ENCODE peak calls at places on chromosomes 1 and 21, in four cellular contexts. One of them, this sample, is unnamed.

GRCh38 chr1:228865613-228866320 is 130.5 kb downstream of the RHOU start:
- DNase-seq in K562: no peak
- DNase-seq in Panc1: no peak
- DNase-seq in HepG2: no peak
- DNase-seq in this sample: no peak

GRCh38 chr1:35031103-35031452 is 667 bp downstream of the ZMYM6 start:
- DNase-seq in K562: peak
- DNase-seq in Panc1: peak
- DNase-seq in HepG2: peak
- DNase-seq in this sample: no peak

GRCh38 chr1:241641748-241642592 is 1.8 kb upstream of the CHML start:
- DNase-seq in K562: no peak
- DNase-seq in Panc1: no peak
- DNase-seq in HepG2: peak
- DNase-seq in this sample: no peak

GRCh38 chr1:26358411-26359384 is 4.8 kb upstream of the CRYBG2 start:
- DNase-seq in K562: no peak
- DNase-seq in Panc1: no peak
- DNase-seq in HepG2: peak
- DNase-seq in this sample: peak

GRCh38 chr1:18532390-18533170 is 51.9 kb downstream of the KLHDC7A start:
- DNase-seq in K562: no peak
- DNase-seq in Panc1: no peak
- DNase-seq in HepG2: no peak
- DNase-seq in this sample: no peak

GRCh38 chr21:33402011-33402979 is 918 bp upstream of the IFNGR2 start:
- DNase-seq in K562: peak
- DNase-seq in Panc1: no peak
- DNase-seq in HepG2: no peak
- DNase-seq in this sample: no peak

GRCh38 chr1:161843156-161843555 is 77.0 kb downstream of the ATF6 start:
- DNase-seq in K562: no peak
- DNase-seq in Panc1: no peak
- DNase-seq in HepG2: no peak
- DNase-seq in this sample: no peak

GRCh38 chr1:178243119-178243518 is 149.2 kb downstream of the RASAL2 start:
- DNase-seq in K562: no peak
- DNase-seq in Panc1: no peak
- DNase-seq in HepG2: no peak
- DNase-seq in this sample: no peak

GRCh38 chr1:56452027-56453011 is 127.0 kb downstream of the PLPP3 start:
- DNase-seq in K562: no peak
- DNase-seq in Panc1: no peak
- DNase-seq in HepG2: no peak
- DNase-seq in this sample: no peak

GRCh38 chr1:163006051-163006834 is 62.9 kb upstream of the RGS4 start:
- DNase-seq in K562: no peak
- DNase-seq in Panc1: no peak
- DNase-seq in HepG2: no peak
- DNase-seq in this sample: no peak

GRCh38 chr1:117606608-117607261 is 887 bp downstream of the TENT5C start:
- DNase-seq in K562: peak
- DNase-seq in Panc1: no peak
- DNase-seq in HepG2: no peak
- DNase-seq in this sample: no peak

GRCh38 chr1:119372493-119373086 is 4.0 kb downstream of the HAO2 start:
- DNase-seq in K562: peak
- DNase-seq in Panc1: no peak
- DNase-seq in HepG2: peak
- DNase-seq in this sample: peak

GRCh38 chr1:40036574-40036973 is 4.0 kb upstream of the CAP1 start:
- DNase-seq in K562: peak
- DNase-seq in Panc1: no peak
- DNase-seq in HepG2: no peak
- DNase-seq in this sample: no peak

GRCh38 chr1:59757185-59757747 is 57.5 kb upstream of the HOOK1 start:
- DNase-seq in K562: no peak
- DNase-seq in Panc1: no peak
- DNase-seq in HepG2: no peak
- DNase-seq in this sample: no peak

GRCh38 chr1:34057347-34057746 is 107.7 kb downstream of the CSMD2 start:
- DNase-seq in K562: no peak
- DNase-seq in Panc1: no peak
- DNase-seq in HepG2: no peak
- DNase-seq in this sample: no peak

GRCh38 chr1:104906141-104906540 is 1156.4 kb downstream of the AMY1C start:
- DNase-seq in K562: no peak
- DNase-seq in Panc1: no peak
- DNase-seq in HepG2: no peak
- DNase-seq in this sample: no peak

GRCh38 chr1:5750186-5751170 is 241.7 kb downstream of the NPHP4 start:
- DNase-seq in K562: no peak
- DNase-seq in Panc1: no peak
- DNase-seq in HepG2: no peak
- DNase-seq in this sample: no peak

GRCh38 chr21:43269461-43269860 is 100.7 kb downstream of the CRYAA start:
- DNase-seq in K562: peak
- DNase-seq in Panc1: no peak
- DNase-seq in HepG2: no peak
- DNase-seq in this sample: no peak

GRCh38 chr1:17117451-17118265 is 1.6 kb downstream of the PADI2 start:
- DNase-seq in K562: no peak
- DNase-seq in Panc1: no peak
- DNase-seq in HepG2: no peak
- DNase-seq in this sample: no peak

GRCh38 chr1:94884101-94884875 is 42.6 kb downstream of the CNN3 start:
- DNase-seq in K562: no peak
- DNase-seq in Panc1: no peak
- DNase-seq in HepG2: peak
- DNase-seq in this sample: no peak

GRCh38 chr1:51926171-51926812 is 47.8 kb upstream of the NRDC start:
- DNase-seq in K562: peak
- DNase-seq in Panc1: peak
- DNase-seq in HepG2: no peak
- DNase-seq in this sample: no peak

GRCh38 chr1:228396770-228397453 is 9.7 kb downstream of the TRIM11 start:
- DNase-seq in K562: no peak
- DNase-seq in Panc1: no peak
- DNase-seq in HepG2: no peak
- DNase-seq in this sample: no peak

GRCh38 chr1:19372602-19373001 is 60.5 kb downstream of the SLC66A1 start:
- DNase-seq in K562: no peak
- DNase-seq in Panc1: no peak
- DNase-seq in HepG2: no peak
- DNase-seq in this sample: no peak

GRCh38 chr1:40299366-40300248 is 17.5 kb downstream of the COL9A2 start:
- DNase-seq in K562: no peak
- DNase-seq in Panc1: no peak
- DNase-seq in HepG2: no peak
- DNase-seq in this sample: no peak

GRCh38 chr21:37849703-37850102 is 66.6 kb downstream of the KCNJ6 start:
- DNase-seq in K562: no peak
- DNase-seq in Panc1: no peak
- DNase-seq in HepG2: no peak
- DNase-seq in this sample: no peak

GRCh38 chr1:200561856-200562214 is 58.7 kb downstream of the KIF14 start:
- DNase-seq in K562: no peak
- DNase-seq in Panc1: no peak
- DNase-seq in HepG2: no peak
- DNase-seq in this sample: no peak

GRCh38 chr1:206662396-206663092 is 22.2 kb upstream of the MAPKAPK2 start:
- DNase-seq in K562: peak
- DNase-seq in Panc1: no peak
- DNase-seq in HepG2: no peak
- DNase-seq in this sample: no peak

GRCh38 chr1:220528049-220528678 is at the start of gene MARK1:
- DNase-seq in K562: no peak
- DNase-seq in Panc1: no peak
- DNase-seq in HepG2: no peak
- DNase-seq in this sample: no peak

GRCh38 chr21:46077674-46078101 is 20.2 kb upstream of the COL6A2 start:
- DNase-seq in K562: no peak
- DNase-seq in Panc1: no peak
- DNase-seq in HepG2: no peak
- DNase-seq in this sample: no peak

GRCh38 chr1:169509354-169509753 is 23.6 kb upstream of the SLC19A2 start:
- DNase-seq in K562: no peak
- DNase-seq in Panc1: no peak
- DNase-seq in HepG2: peak
- DNase-seq in this sample: no peak

GRCh38 chr1:109984190-109984455 is 442 bp upstream of the AHCYL1 start:
- DNase-seq in K562: no peak
- DNase-seq in Panc1: no peak
- DNase-seq in HepG2: no peak
- DNase-seq in this sample: no peak

GRCh38 chr1:171397851-171398469 is 84.0 kb downstream of the FMO4 start:
- DNase-seq in K562: no peak
- DNase-seq in Panc1: no peak
- DNase-seq in HepG2: no peak
- DNase-seq in this sample: no peak

GRCh38 chr1:203041351-203041932 is 15.2 kb downstream of the PPFIA4 start:
- DNase-seq in K562: no peak
- DNase-seq in Panc1: no peak
- DNase-seq in HepG2: no peak
- DNase-seq in this sample: no peak

GRCh38 chr1:17187065-17187464 is 17.9 kb upstream of the PADI1 start:
- DNase-seq in K562: no peak
- DNase-seq in Panc1: no peak
- DNase-seq in HepG2: no peak
- DNase-seq in this sample: no peak

GRCh38 chr1:205048382-205048781 is 5.4 kb downstream of the CNTN2 start:
- DNase-seq in K562: no peak
- DNase-seq in Panc1: no peak
- DNase-seq in HepG2: no peak
- DNase-seq in this sample: no peak

GRCh38 chr1:58209578-58209977 is 336.9 kb downstream of the OMA1 start:
- DNase-seq in K562: no peak
- DNase-seq in Panc1: no peak
- DNase-seq in HepG2: no peak
- DNase-seq in this sample: no peak

GRCh38 chr1:58201492-58202106 is 344.9 kb downstream of the OMA1 start:
- DNase-seq in K562: no peak
- DNase-seq in Panc1: no peak
- DNase-seq in HepG2: no peak
- DNase-seq in this sample: no peak

GRCh38 chr1:58206749-58207148 is 339.8 kb downstream of the OMA1 start:
- DNase-seq in K562: no peak
- DNase-seq in Panc1: no peak
- DNase-seq in HepG2: no peak
- DNase-seq in this sample: no peak

GRCh38 chr1:58200437-58200836 is 346.1 kb downstream of the OMA1 start:
- DNase-seq in K562: no peak
- DNase-seq in Panc1: no peak
- DNase-seq in HepG2: no peak
- DNase-seq in this sample: no peak

DNA sequence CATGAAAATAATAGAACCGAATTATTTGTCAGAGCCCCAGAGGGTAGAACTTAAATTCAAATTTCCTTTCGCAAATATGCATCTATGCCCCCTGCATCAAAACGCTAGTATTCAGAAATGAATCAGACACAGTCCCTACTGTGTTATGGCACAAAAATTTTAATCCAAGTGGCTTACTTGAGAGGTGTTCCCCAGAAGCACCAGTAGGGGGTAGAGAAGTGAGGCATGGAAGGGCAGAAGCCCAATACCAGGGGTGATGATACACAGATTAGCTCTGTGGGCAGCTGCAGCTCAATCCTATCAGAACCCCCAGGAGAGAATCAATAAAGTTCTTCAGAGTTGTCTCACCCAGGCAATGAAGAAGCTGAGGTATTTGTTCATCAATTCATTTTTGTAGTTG is 342.2 kb downstream of the OMA1 start:
- DNase-seq in K562: peak
- DNase-seq in Panc1: no peak
- DNase-seq in HepG2: no peak
- DNase-seq in this sample: no peak
- TF ChIP-seq TCF7L2 in K562: no peak
- TF ChIP-seq TCF7L2 in Panc1: no peak
- TF ChIP-seq TCF7L2 in HepG2: no peak
- TF ChIP-seq TCF7L2 in this sample: no peak

GRCh38 chr1:15146971-15147376 is 6.6 kb upstream of the TMEM51 start:
- DNase-seq in K562: no peak
- DNase-seq in Panc1: no peak
- DNase-seq in HepG2: no peak
- DNase-seq in this sample: no peak

GRCh38 chr1:15148475-15148874 is 5.1 kb upstream of the TMEM51 start:
- DNase-seq in K562: no peak
- DNase-seq in Panc1: no peak
- DNase-seq in HepG2: no peak
- DNase-seq in this sample: no peak

GRCh38 chr1:15145327-15145726 is 8.2 kb upstream of the TMEM51 start:
- DNase-seq in K562: no peak
- DNase-seq in Panc1: no peak
- DNase-seq in HepG2: peak
- DNase-seq in this sample: no peak

GRCh38 chr1:15148004-15148403 is 5.5 kb upstream of the TMEM51 start:
- DNase-seq in K562: no peak
- DNase-seq in Panc1: no peak
- DNase-seq in HepG2: no peak
- DNase-seq in this sample: no peak

GRCh38 chr1:15146142-15146541 is 7.4 kb upstream of the TMEM51 start:
- DNase-seq in K562: no peak
- DNase-seq in Panc1: no peak
- DNase-seq in HepG2: no peak
- DNase-seq in this sample: no peak
- TF ChIP-seq POLR2AphosphoS5 in K562: no peak
- TF ChIP-seq POLR2AphosphoS5 in Panc1: no peak
- TF ChIP-seq POLR2AphosphoS5 in HepG2: no peak
- TF ChIP-seq POLR2AphosphoS5 in this sample: no peak

GRCh38 chr1:10057305-10057704 is 24.5 kb downstream of the UBE4B start:
- DNase-seq in K562: no peak
- DNase-seq in Panc1: no peak
- DNase-seq in HepG2: no peak
- DNase-seq in this sample: no peak
- TF ChIP-seq TCF7L2 in K562: no peak
- TF ChIP-seq TCF7L2 in Panc1: no peak
- TF ChIP-seq TCF7L2 in HepG2: no peak
- TF ChIP-seq TCF7L2 in this sample: no peak

GRCh38 chr1:84940481-84940880 is 47.5 kb upstream of the LPAR3 start:
- DNase-seq in K562: no peak
- DNase-seq in Panc1: no peak
- DNase-seq in HepG2: no peak
- DNase-seq in this sample: no peak

GRCh38 chr1:84939151-84939550 is 46.1 kb upstream of the LPAR3 start:
- DNase-seq in K562: no peak
- DNase-seq in Panc1: no peak
- DNase-seq in HepG2: no peak
- DNase-seq in this sample: no peak

GRCh38 chr1:84932991-84933611 is 40.1 kb upstream of the LPAR3 start:
- DNase-seq in K562: no peak
- DNase-seq in Panc1: no peak
- DNase-seq in HepG2: no peak
- DNase-seq in this sample: no peak

GRCh38 chr1:84939761-84940160 is 46.8 kb upstream of the LPAR3 start:
- DNase-seq in K562: no peak
- DNase-seq in Panc1: no peak
- DNase-seq in HepG2: no peak
- DNase-seq in this sample: no peak

GRCh38 chr1:84936116-84936810 is 43.3 kb upstream of the LPAR3 start:
- DNase-seq in K562: peak
- DNase-seq in Panc1: peak
- DNase-seq in HepG2: peak
- DNase-seq in this sample: peak
- TF ChIP-seq POLR2AphosphoS5 in K562: no peak
- TF ChIP-seq POLR2AphosphoS5 in Panc1: no peak
- TF ChIP-seq POLR2AphosphoS5 in HepG2: no peak
- TF ChIP-seq POLR2AphosphoS5 in this sample: no peak

This sample was measured in HCT116.